ENCODE peak calls at places on chromosomes 11 and 22, in five cellular contexts. G is H1, Q is neural progenitor cell, R is fibroblast of lung, E is IMR-90. K is an unnamed sample.

GRCh38 chr22:30036656-30037055 is 43.6 kb upstream of the HORMAD2 start:
- DNase-seq in G (no peak), Q (no peak), R (peak), E (peak), K (peak)

GRCh38 chr11:70202898-70203748 is at the start of gene FADD:
- DNase-seq in G (peak), Q (peak), R (peak), E (peak), K (peak)

GRCh38 chr11:63639195-63639832 is 25.1 kb upstream of the PLAAT3 start:
- DNase-seq in G (no peak), Q (no peak), R (peak), E (peak), K (no peak)

GRCh38 chr22:43796567-43796966 is 15.5 kb downstream of the EFCAB6 start:
- DNase-seq in G (no peak), Q (peak), R (peak), E (peak), K (no peak)

GRCh38 chr22:24236656-24237055 is 8.2 kb downstream of the GGT5 start:
- DNase-seq in G (no peak), Q (no peak), R (no peak), E (no peak), K (no peak)

GRCh38 chr11:34328632-34328910 is 29.2 kb downstream of the ABTB2 start:
- DNase-seq in G (no peak), Q (no peak), R (no peak), E (no peak), K (no peak)

GRCh38 chr11:12066799-12067508 is 43.4 kb upstream of the MICAL2 start:
- DNase-seq in G (no peak), Q (peak), R (no peak), E (peak), K (no peak)

GRCh38 chr11:61334434-61335354 is 1.7 kb downstream of the TKFC start:
- DNase-seq in G (no peak), Q (no peak), R (peak), E (peak), K (peak)

GRCh38 chr11:118342503-118343161 is at the start of gene CD3D:
- DNase-seq in G (no peak), Q (no peak), R (no peak), E (no peak), K (peak)

GRCh38 chr11:110174645-110175310 is 81.6 kb downstream of the ZC3H12C start:
- DNase-seq in G (no peak), Q (no peak), R (peak), E (peak), K (peak)

GRCh38 chr11:65112551-65113360 is 1.1 kb downstream of the TM7SF2 start:
- DNase-seq in G (peak), Q (peak), R (peak), E (peak), K (peak)

GRCh38 chr11:72278911-72279310 is 34.9 kb upstream of the PHOX2A start:
- DNase-seq in G (no peak), Q (no peak), R (peak), E (peak), K (no peak)

GRCh38 chr11:72280037-72280436 is 36.1 kb upstream of the PHOX2A start:
- DNase-seq in G (no peak), Q (no peak), R (no peak), E (no peak), K (no peak)

GRCh38 chr11:72280726-72281315 is 36.8 kb upstream of the PHOX2A start:
- DNase-seq in G (no peak), Q (no peak), R (no peak), E (no peak), K (no peak)

GRCh38 chr11:72287293-72287692 is 43.3 kb upstream of the PHOX2A start:
- DNase-seq in G (peak), Q (no peak), R (no peak), E (no peak), K (no peak)

GRCh38 chr11:72283947-72284346 is 40.0 kb upstream of the PHOX2A start:
- DNase-seq in G (no peak), Q (no peak), R (no peak), E (no peak), K (no peak)
- H2AFZ ChIP-seq in G (no peak), Q (no peak), R (no peak), E (no peak), K (no peak)

DNA sequence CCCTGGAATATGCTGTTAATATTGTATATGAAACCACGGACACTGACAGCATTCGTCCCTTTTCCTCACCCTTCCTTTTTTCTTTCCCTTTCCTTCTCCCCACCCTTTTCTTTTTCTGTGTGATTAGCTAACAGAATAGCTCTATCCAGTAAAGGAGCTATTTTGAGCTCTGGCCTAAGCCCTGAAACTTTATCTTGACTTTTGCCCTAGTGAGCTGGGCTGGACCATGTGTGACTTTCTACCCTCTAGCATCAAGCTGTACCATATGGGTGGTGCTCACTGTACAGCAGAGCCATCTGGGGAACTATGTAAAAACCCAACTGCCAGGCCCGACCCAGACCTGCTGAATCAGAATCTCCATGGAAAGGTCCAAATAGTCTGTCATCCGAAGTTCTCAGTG is 21.9 kb upstream of the PANX1 start:
- DNase-seq in G (no peak), Q (no peak), R (no peak), E (no peak), K (no peak)
- H3K27ac ChIP-seq in G (no peak), Q (no peak), R (no peak), E (no peak), K (no peak)

DNA sequence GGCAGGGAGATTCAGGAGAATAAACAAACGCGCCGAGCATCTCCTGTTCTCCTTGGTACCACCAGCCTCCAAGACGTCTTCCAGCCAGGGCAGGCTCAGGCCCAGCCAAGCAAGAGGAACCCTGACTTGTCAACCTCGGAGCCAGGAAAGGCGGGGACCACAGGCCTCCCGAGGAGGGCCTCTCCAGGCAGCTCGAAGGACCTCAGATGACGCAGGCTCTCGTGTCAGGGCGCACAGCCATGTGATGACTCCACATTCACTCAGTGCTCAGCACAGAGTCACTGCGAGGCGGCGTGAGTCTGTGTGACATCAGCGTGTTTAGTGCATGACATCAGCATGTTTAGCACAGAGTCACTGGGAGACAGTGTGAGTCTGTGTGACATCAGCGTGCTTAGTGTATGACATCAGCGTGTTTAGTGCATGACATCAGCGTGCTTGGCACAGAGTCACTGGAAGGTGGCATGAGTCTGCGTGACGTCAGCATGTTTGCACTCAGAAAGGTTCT is 241.4 kb downstream of the BRD1 start:
- DNase-seq in G (no peak), Q (no peak), R (no peak), E (no peak), K (peak)
- H3K4me3 ChIP-seq in G (no peak), Q (no peak), R (no peak), E (no peak), K (no peak)

DNA sequence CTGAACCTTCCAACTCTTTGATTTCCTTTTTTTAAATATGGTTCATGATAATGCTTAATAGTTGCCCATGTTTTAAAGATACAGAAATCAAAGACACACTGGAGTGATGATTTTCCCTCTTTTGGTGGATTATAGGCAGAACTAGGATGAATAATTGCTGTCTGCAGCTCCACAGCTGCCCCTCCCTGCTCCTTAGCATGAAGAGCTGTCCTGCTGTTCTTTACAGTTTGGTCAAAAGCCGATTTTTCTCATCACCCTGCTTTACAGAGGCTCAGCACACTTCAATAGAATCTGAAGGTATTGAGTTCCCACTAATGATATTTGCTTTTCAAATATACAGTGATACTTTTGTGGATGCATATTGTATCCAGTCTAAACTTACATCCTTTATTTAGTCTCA is 202.6 kb downstream of the AASDHPPT start:
- DNase-seq in G (no peak), Q (peak), R (no peak), E (no peak), K (no peak)
- H2AFZ ChIP-seq in G (no peak), Q (no peak), R (no peak), E (no peak), K (no peak)

DNA sequence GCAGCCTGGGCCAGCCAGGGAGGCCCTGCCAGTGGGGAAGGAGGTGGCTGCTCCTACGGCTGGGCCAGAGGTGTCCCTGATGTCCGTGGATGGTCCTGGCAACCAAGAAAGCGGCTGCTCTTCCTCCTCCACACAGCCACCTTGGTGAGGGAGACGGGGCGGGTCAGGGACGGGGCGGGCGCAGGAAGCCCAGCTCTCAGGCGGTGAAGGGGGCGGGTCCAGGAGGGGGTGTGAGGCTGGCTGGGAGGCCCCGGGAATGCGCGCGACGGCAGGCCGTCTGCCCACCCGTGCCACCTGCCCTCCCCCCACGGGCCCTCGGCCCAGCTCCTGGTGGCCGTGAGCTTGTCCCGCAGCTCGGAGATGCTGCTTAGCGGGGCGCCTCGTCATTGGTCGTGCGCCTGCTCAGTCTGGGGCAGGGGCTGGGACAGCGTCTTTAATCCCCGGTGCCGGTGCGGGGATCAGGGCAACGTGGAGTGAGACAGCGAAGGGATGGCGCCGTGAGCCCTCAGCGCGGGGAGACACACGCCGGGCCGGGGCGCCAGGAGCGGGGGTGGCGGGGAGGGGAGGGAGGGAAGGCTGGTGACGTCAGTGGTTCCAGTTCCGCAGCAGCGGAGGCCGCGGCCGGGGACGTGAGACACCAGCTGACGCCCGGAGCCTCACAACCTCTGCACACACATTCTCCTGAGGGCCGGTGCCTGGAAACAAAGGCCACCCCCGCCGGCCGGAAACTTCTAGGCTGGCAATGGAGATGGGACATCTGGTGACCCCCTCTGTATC is 6.7 kb upstream of the BRSK2 start:
- DNase-seq in G (peak), Q (peak), R (peak), E (peak), K (peak)
- H3K27ac ChIP-seq in G (no peak), Q (no peak), R (no peak), E (peak), K (no peak)